ENCODE peak calls at places on chromosomes 13 and 19, in eight cellular contexts. One of them, this sample, is unnamed.

GRCh38 chr13:99830931-99831330 is 140.6 kb downstream of the ZIC5 start:
- DNase-seq in heart right ventricle: no peak
- DNase-seq in fibroblast of lung: no peak
- DNase-seq in GM12865: no peak
- DNase-seq in tibial nerve: no peak
- DNase-seq in aorta: no peak
- DNase-seq in PC-3: no peak
- DNase-seq in astrocyte of the spinal cord: no peak
- DNase-seq in this sample: no peak

GRCh38 chr19:28396259-28396940 is 816.6 kb downstream of the UQCRFS1 start:
- DNase-seq in heart right ventricle: no peak
- DNase-seq in fibroblast of lung: no peak
- DNase-seq in GM12865: no peak
- DNase-seq in tibial nerve: no peak
- DNase-seq in aorta: no peak
- DNase-seq in PC-3: no peak
- DNase-seq in astrocyte of the spinal cord: no peak
- DNase-seq in this sample: no peak

GRCh38 chr13:109196896-109197295 is 567.5 kb downstream of the MYO16 start:
- DNase-seq in heart right ventricle: no peak
- DNase-seq in fibroblast of lung: no peak
- DNase-seq in GM12865: no peak
- DNase-seq in tibial nerve: no peak
- DNase-seq in aorta: no peak
- DNase-seq in PC-3: no peak
- DNase-seq in astrocyte of the spinal cord: no peak
- DNase-seq in this sample: peak

GRCh38 chr19:51071006-51071405 is 6.1 kb upstream of the KLK13 start:
- DNase-seq in heart right ventricle: no peak
- DNase-seq in fibroblast of lung: no peak
- DNase-seq in GM12865: no peak
- DNase-seq in tibial nerve: no peak
- DNase-seq in aorta: no peak
- DNase-seq in PC-3: peak
- DNase-seq in astrocyte of the spinal cord: no peak
- DNase-seq in this sample: no peak

GRCh38 chr19:23991170-23991569 is 76.5 kb downstream of the ZNF726 start:
- DNase-seq in heart right ventricle: no peak
- DNase-seq in fibroblast of lung: peak
- DNase-seq in GM12865: no peak
- DNase-seq in tibial nerve: no peak
- DNase-seq in aorta: no peak
- DNase-seq in PC-3: peak
- DNase-seq in astrocyte of the spinal cord: no peak
- DNase-seq in this sample: no peak

GRCh38 chr13:45847554-45848224 is 3.9 kb downstream of the SIAH3 start:
- DNase-seq in heart right ventricle: peak
- DNase-seq in fibroblast of lung: peak
- DNase-seq in GM12865: peak
- DNase-seq in tibial nerve: no peak
- DNase-seq in aorta: peak
- DNase-seq in PC-3: no peak
- DNase-seq in astrocyte of the spinal cord: no peak
- DNase-seq in this sample: no peak

GRCh38 chr19:40403262-40403984 is 9.8 kb downstream of the PRX start:
- DNase-seq in heart right ventricle: peak
- DNase-seq in fibroblast of lung: peak
- DNase-seq in GM12865: peak
- DNase-seq in tibial nerve: peak
- DNase-seq in aorta: peak
- DNase-seq in PC-3: peak
- DNase-seq in astrocyte of the spinal cord: peak
- DNase-seq in this sample: peak

GRCh38 chr19:13022111-13022858 is 27.0 kb downstream of the NFIX start:
- DNase-seq in heart right ventricle: peak
- DNase-seq in fibroblast of lung: peak
- DNase-seq in GM12865: peak
- DNase-seq in tibial nerve: no peak
- DNase-seq in aorta: no peak
- DNase-seq in PC-3: no peak
- DNase-seq in astrocyte of the spinal cord: no peak
- DNase-seq in this sample: no peak

GRCh38 chr19:15640294-15640903 is at the start of gene CYP4F3:
- DNase-seq in heart right ventricle: peak
- DNase-seq in fibroblast of lung: no peak
- DNase-seq in GM12865: no peak
- DNase-seq in tibial nerve: peak
- DNase-seq in aorta: peak
- DNase-seq in PC-3: peak
- DNase-seq in astrocyte of the spinal cord: no peak
- DNase-seq in this sample: no peak

GRCh38 chr13:44876782-44877324 is 112.4 kb downstream of the NUFIP1 start:
- DNase-seq in heart right ventricle: no peak
- DNase-seq in fibroblast of lung: no peak
- DNase-seq in GM12865: peak
- DNase-seq in tibial nerve: no peak
- DNase-seq in aorta: no peak
- DNase-seq in PC-3: no peak
- DNase-seq in astrocyte of the spinal cord: no peak
- DNase-seq in this sample: no peak

GRCh38 chr19:19122902-19123301 is 15.4 kb downstream of the TMEM161A start:
- DNase-seq in heart right ventricle: no peak
- DNase-seq in fibroblast of lung: no peak
- DNase-seq in GM12865: no peak
- DNase-seq in tibial nerve: no peak
- DNase-seq in aorta: no peak
- DNase-seq in PC-3: no peak
- DNase-seq in astrocyte of the spinal cord: no peak
- DNase-seq in this sample: no peak

GRCh38 chr19:719636-720377 is 11.1 kb downstream of the PALM start:
- DNase-seq in heart right ventricle: no peak
- DNase-seq in fibroblast of lung: no peak
- DNase-seq in GM12865: no peak
- DNase-seq in tibial nerve: no peak
- DNase-seq in aorta: no peak
- DNase-seq in PC-3: no peak
- DNase-seq in astrocyte of the spinal cord: no peak
- DNase-seq in this sample: no peak

GRCh38 chr19:18328340-18329034 is 5.6 kb upstream of the LSM4 start:
- DNase-seq in heart right ventricle: peak
- DNase-seq in fibroblast of lung: peak
- DNase-seq in GM12865: peak
- DNase-seq in tibial nerve: peak
- DNase-seq in aorta: peak
- DNase-seq in PC-3: peak
- DNase-seq in astrocyte of the spinal cord: peak
- DNase-seq in this sample: peak

GRCh38 chr13:19810996-19811881 is 28.5 kb upstream of the PSPC1 start:
- DNase-seq in heart right ventricle: no peak
- DNase-seq in fibroblast of lung: no peak
- DNase-seq in GM12865: no peak
- DNase-seq in tibial nerve: no peak
- DNase-seq in aorta: no peak
- DNase-seq in PC-3: no peak
- DNase-seq in astrocyte of the spinal cord: no peak
- DNase-seq in this sample: peak

GRCh38 chr13:32587014-32587773 is 942 bp downstream of the PDS5B start:
- DNase-seq in heart right ventricle: peak
- DNase-seq in fibroblast of lung: peak
- DNase-seq in GM12865: peak
- DNase-seq in tibial nerve: peak
- DNase-seq in aorta: peak
- DNase-seq in PC-3: peak
- DNase-seq in astrocyte of the spinal cord: peak
- DNase-seq in this sample: peak

GRCh38 chr19:28377077-28377476 is 835.9 kb downstream of the UQCRFS1 start:
- DNase-seq in heart right ventricle: no peak
- DNase-seq in fibroblast of lung: peak
- DNase-seq in GM12865: no peak
- DNase-seq in tibial nerve: no peak
- DNase-seq in aorta: no peak
- DNase-seq in PC-3: no peak
- DNase-seq in astrocyte of the spinal cord: no peak
- DNase-seq in this sample: no peak

GRCh38 chr13:111965466-111966214 is 101.3 kb upstream of the SOX1 start:
- DNase-seq in heart right ventricle: no peak
- DNase-seq in fibroblast of lung: no peak
- DNase-seq in GM12865: no peak
- DNase-seq in tibial nerve: no peak
- DNase-seq in aorta: no peak
- DNase-seq in PC-3: no peak
- DNase-seq in astrocyte of the spinal cord: no peak
- DNase-seq in this sample: no peak
- H3K4me3 ChIP-seq in heart right ventricle: no peak
- H3K4me3 ChIP-seq in fibroblast of lung: no peak
- H3K4me3 ChIP-seq in GM12865: no peak
- H3K4me3 ChIP-seq in tibial nerve: no peak
- H3K4me3 ChIP-seq in aorta: no peak
- H3K4me3 ChIP-seq in PC-3: no peak
- H3K4me3 ChIP-seq in astrocyte of the spinal cord: no peak
- H3K4me3 ChIP-seq in this sample: no peak

GRCh38 chr19:53897459-53897858 is 11.6 kb upstream of the CACNG7 start:
- DNase-seq in heart right ventricle: no peak
- DNase-seq in fibroblast of lung: no peak
- DNase-seq in GM12865: no peak
- DNase-seq in tibial nerve: no peak
- DNase-seq in aorta: no peak
- DNase-seq in PC-3: no peak
- DNase-seq in astrocyte of the spinal cord: no peak
- DNase-seq in this sample: no peak

GRCh38 chr19:53898680-53899341 is 10.3 kb upstream of the CACNG7 start:
- DNase-seq in heart right ventricle: no peak
- DNase-seq in fibroblast of lung: no peak
- DNase-seq in GM12865: no peak
- DNase-seq in tibial nerve: no peak
- DNase-seq in aorta: no peak
- DNase-seq in PC-3: no peak
- DNase-seq in astrocyte of the spinal cord: no peak
- DNase-seq in this sample: no peak

GRCh38 chr19:53896682-53897081 is 12.4 kb upstream of the CACNG7 start:
- DNase-seq in heart right ventricle: no peak
- DNase-seq in fibroblast of lung: no peak
- DNase-seq in GM12865: no peak
- DNase-seq in tibial nerve: no peak
- DNase-seq in aorta: no peak
- DNase-seq in PC-3: no peak
- DNase-seq in astrocyte of the spinal cord: no peak
- DNase-seq in this sample: no peak

GRCh38 chr19:53900191-53900860 is 8.8 kb upstream of the CACNG7 start:
- DNase-seq in heart right ventricle: no peak
- DNase-seq in fibroblast of lung: no peak
- DNase-seq in GM12865: no peak
- DNase-seq in tibial nerve: no peak
- DNase-seq in aorta: no peak
- DNase-seq in PC-3: no peak
- DNase-seq in astrocyte of the spinal cord: no peak
- DNase-seq in this sample: no peak

DNA sequence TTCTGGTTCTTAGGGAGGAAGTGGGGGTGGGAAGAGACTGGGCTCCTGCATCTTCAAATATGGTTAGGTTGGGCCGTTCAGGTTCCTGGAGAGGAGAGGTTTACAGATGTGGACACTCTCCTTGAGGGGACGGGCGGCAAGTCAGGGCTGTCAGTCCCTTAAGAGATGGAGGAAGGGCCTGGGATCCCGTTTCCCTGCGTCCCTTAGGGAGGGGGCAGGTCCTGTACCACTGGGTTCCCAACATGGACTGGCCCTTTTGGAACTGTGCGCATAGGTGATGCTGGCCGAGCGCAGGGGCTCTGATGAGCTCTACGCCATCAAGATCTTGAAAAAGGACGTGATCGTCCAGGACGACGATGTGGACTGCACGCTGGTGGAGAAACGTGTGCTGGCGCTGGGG is 10.9 kb upstream of the CACNG7 start:
- DNase-seq in heart right ventricle: no peak
- DNase-seq in fibroblast of lung: no peak
- DNase-seq in GM12865: no peak
- DNase-seq in tibial nerve: no peak
- DNase-seq in aorta: no peak
- DNase-seq in PC-3: no peak
- DNase-seq in astrocyte of the spinal cord: no peak
- DNase-seq in this sample: no peak
- H3K4me3 ChIP-seq in heart right ventricle: no peak
- H3K4me3 ChIP-seq in fibroblast of lung: no peak
- H3K4me3 ChIP-seq in GM12865: no peak
- H3K4me3 ChIP-seq in tibial nerve: no peak
- H3K4me3 ChIP-seq in aorta: no peak
- H3K4me3 ChIP-seq in PC-3: no peak
- H3K4me3 ChIP-seq in astrocyte of the spinal cord: no peak
- H3K4me3 ChIP-seq in this sample: no peak

GRCh38 chr19:38713865-38714264 is 30.4 kb downstream of the CAPN12 start:
- DNase-seq in heart right ventricle: no peak
- DNase-seq in fibroblast of lung: no peak
- DNase-seq in GM12865: no peak
- DNase-seq in tibial nerve: no peak
- DNase-seq in aorta: no peak
- DNase-seq in PC-3: no peak
- DNase-seq in astrocyte of the spinal cord: no peak
- DNase-seq in this sample: no peak

GRCh38 chr19:38713227-38713649 is 31.0 kb downstream of the CAPN12 start:
- DNase-seq in heart right ventricle: peak
- DNase-seq in fibroblast of lung: no peak
- DNase-seq in GM12865: no peak
- DNase-seq in tibial nerve: peak
- DNase-seq in aorta: no peak
- DNase-seq in PC-3: no peak
- DNase-seq in astrocyte of the spinal cord: no peak
- DNase-seq in this sample: no peak

GRCh38 chr19:38710928-38711725 is 33.1 kb downstream of the CAPN12 start:
- DNase-seq in heart right ventricle: no peak
- DNase-seq in fibroblast of lung: no peak
- DNase-seq in GM12865: no peak
- DNase-seq in tibial nerve: peak
- DNase-seq in aorta: no peak
- DNase-seq in PC-3: no peak
- DNase-seq in astrocyte of the spinal cord: no peak
- DNase-seq in this sample: no peak

GRCh38 chr19:38711726-38712153 is 32.5 kb downstream of the CAPN12 start:
- DNase-seq in heart right ventricle: peak
- DNase-seq in fibroblast of lung: peak
- DNase-seq in GM12865: no peak
- DNase-seq in tibial nerve: no peak
- DNase-seq in aorta: peak
- DNase-seq in PC-3: no peak
- DNase-seq in astrocyte of the spinal cord: peak
- DNase-seq in this sample: no peak

GRCh38 chr19:38712161-38712748 is 32.0 kb downstream of the CAPN12 start:
- DNase-seq in heart right ventricle: no peak
- DNase-seq in fibroblast of lung: no peak
- DNase-seq in GM12865: no peak
- DNase-seq in tibial nerve: no peak
- DNase-seq in aorta: no peak
- DNase-seq in PC-3: no peak
- DNase-seq in astrocyte of the spinal cord: no peak
- DNase-seq in this sample: no peak
- H3K4me3 ChIP-seq in heart right ventricle: no peak
- H3K4me3 ChIP-seq in fibroblast of lung: no peak
- H3K4me3 ChIP-seq in GM12865: no peak
- H3K4me3 ChIP-seq in tibial nerve: no peak
- H3K4me3 ChIP-seq in aorta: no peak
- H3K4me3 ChIP-seq in PC-3: no peak
- H3K4me3 ChIP-seq in astrocyte of the spinal cord: no peak
- H3K4me3 ChIP-seq in this sample: no peak

GRCh38 chr19:38979867-38980266 is 4.3 kb upstream of the FBXO17 start:
- DNase-seq in heart right ventricle: no peak
- DNase-seq in fibroblast of lung: no peak
- DNase-seq in GM12865: no peak
- DNase-seq in tibial nerve: no peak
- DNase-seq in aorta: no peak
- DNase-seq in PC-3: no peak
- DNase-seq in astrocyte of the spinal cord: no peak
- DNase-seq in this sample: no peak
- H3K4me3 ChIP-seq in heart right ventricle: no peak
- H3K4me3 ChIP-seq in fibroblast of lung: no peak
- H3K4me3 ChIP-seq in GM12865: no peak
- H3K4me3 ChIP-seq in tibial nerve: no peak
- H3K4me3 ChIP-seq in aorta: no peak
- H3K4me3 ChIP-seq in PC-3: no peak
- H3K4me3 ChIP-seq in astrocyte of the spinal cord: no peak
- H3K4me3 ChIP-seq in this sample: no peak